ENCODE peak calls at places on chromosomes 3 and 15, in eight cellular contexts. Q is Jurkat, Clone E6-1; I is HuH-7; M is anterior cingulate cortex; G is GM12891; A is fibroblast of lung; L is activated naive CD4-positive, alpha-beta T cell; C is posterior cingulate gyrus. W is an unnamed sample.

GRCh38 chr15:53559364-53560253 is 199.9 kb downstream of the WDR72 start:
- DNase-seq in Q (no peak), I (peak), M (no peak), G (no peak), A (no peak), L (no peak), C (no peak), W (no peak)

GRCh38 chr3:141049681-141050080 is 1.5 kb upstream of the SPSB4 start:
- DNase-seq in Q (peak), I (peak), M (no peak), G (no peak), A (no peak), L (no peak), C (no peak), W (no peak)

GRCh38 chr3:111130827-111131226 is 59.2 kb downstream of the NECTIN3 start:
- DNase-seq in Q (no peak), I (no peak), M (no peak), G (no peak), A (no peak), L (no peak), C (no peak), W (no peak)

GRCh38 chr15:48946088-48946839 is 17.5 kb downstream of the SHC4 start:
- DNase-seq in Q (no peak), I (no peak), M (no peak), G (no peak), A (peak), L (no peak), C (no peak), W (peak)

GRCh38 chr15:69232144-69232543 is 66.6 kb upstream of the PAQR5 start:
- DNase-seq in Q (no peak), I (no peak), M (no peak), G (no peak), A (peak), L (no peak), C (no peak), W (no peak)

GRCh38 chr3:99561056-99561455 is 77.3 kb upstream of the COL8A1 start:
- DNase-seq in Q (no peak), I (no peak), M (no peak), G (no peak), A (no peak), L (no peak), C (no peak), W (no peak)

GRCh38 chr15:40928975-40929729 is at the start of gene DLL4:
- DNase-seq in Q (no peak), I (peak), M (no peak), G (no peak), A (peak), L (peak), C (no peak), W (peak)

GRCh38 chr15:77810180-77810579 is 177.5 kb upstream of the LINGO1 start:
- DNase-seq in Q (no peak), I (no peak), M (no peak), G (no peak), A (no peak), L (no peak), C (no peak), W (no peak)

GRCh38 chr3:165156757-165157156 is 39.4 kb downstream of the SLITRK3 start:
- DNase-seq in Q (no peak), I (no peak), M (no peak), G (no peak), A (no peak), L (no peak), C (no peak), W (no peak)

GRCh38 chr3:42347928-42348327 is 62.5 kb downstream of the LYZL4 start:
- DNase-seq in Q (no peak), I (no peak), M (no peak), G (no peak), A (no peak), L (peak), C (no peak), W (no peak)

GRCh38 chr15:63942486-63943365 is 103.6 kb downstream of the DAPK2 start:
- DNase-seq in Q (no peak), I (no peak), M (no peak), G (no peak), A (no peak), L (no peak), C (no peak), W (no peak)

GRCh38 chr3:19866751-19867347 is 67.2 kb downstream of the EFHB start:
- DNase-seq in Q (peak), I (peak), M (peak), G (peak), A (peak), L (peak), C (no peak), W (peak)

GRCh38 chr15:68274184-68274848 is 3.2 kb upstream of the FEM1B start:
- DNase-seq in Q (no peak), I (no peak), M (no peak), G (no peak), A (no peak), L (no peak), C (no peak), W (no peak)

GRCh38 chr15:71444866-71445590 is 329.8 kb downstream of the THSD4 start:
- DNase-seq in Q (no peak), I (no peak), M (no peak), G (no peak), A (no peak), L (no peak), C (no peak), W (peak)

GRCh38 chr3:78894787-78895186 is 873.0 kb downstream of the ROBO1 start:
- DNase-seq in Q (no peak), I (no peak), M (no peak), G (no peak), A (no peak), L (no peak), C (no peak), W (no peak)

GRCh38 chr3:64143399-64144130 is 81.7 kb downstream of the PRICKLE2 start:
- DNase-seq in Q (no peak), I (no peak), M (no peak), G (no peak), A (peak), L (no peak), C (no peak), W (peak)

GRCh38 chr3:187763850-187764648 is 18.8 kb upstream of the BCL6 start:
- DNase-seq in Q (no peak), I (no peak), M (no peak), G (no peak), A (no peak), L (no peak), C (no peak), W (no peak)

W was measured in brain microvascular endothelial cell.